ENCODE peak calls at places on chromosomes 16 and 17, in seven cellular contexts. N is A549, F is ovary, J is transverse colon, V is sigmoid colon, K is stomach, I is tibial nerve. P is an unnamed sample.

GRCh38 chr17:17941015-17941414 is 31.2 kb downstream of the TOM1L2 start:
- DNase-seq in I (no peak), V (no peak), K (no peak), J (no peak), N (no peak), F (no peak), P (no peak)

GRCh38 chr17:72970794-72971512 is 121.5 kb downstream of the SLC39A11 start:
- DNase-seq in J (no peak), V (no peak), K (no peak), F (no peak), I (no peak), N (no peak), P (peak)

GRCh38 chr17:31490991-31491793 is 99.7 kb downstream of the RAB11FIP4 start:
- DNase-seq in F (no peak), N (no peak), I (no peak), V (no peak), J (peak), K (no peak), P (no peak)

GRCh38 chr17:75404739-75405364 is 626 bp downstream of the GRB2 start:
- DNase-seq in V (peak), J (peak), F (peak), I (no peak), N (peak), K (peak), P (peak)

GRCh38 chr16:69934044-69934443 is 17.1 kb upstream of the CLEC18A start:
- DNase-seq in F (no peak), I (no peak), V (no peak), J (no peak), K (no peak), N (no peak), P (no peak)

GRCh38 chr16:28293589-28293935 is 1.2 kb downstream of the SBK1 start:
- DNase-seq in F (no peak), J (no peak), V (no peak), I (no peak), N (no peak), K (no peak), P (no peak)

GRCh38 chr16:85553436-85554113 is 59.5 kb upstream of the GSE1 start:
- DNase-seq in V (no peak), N (peak), K (peak), I (peak), F (peak), J (peak), P (peak)

GRCh38 chr17:53806473-53806872 is 16.3 kb upstream of the KIF2B start:
- DNase-seq in K (no peak), J (no peak), F (no peak), I (no peak), V (no peak), N (no peak), P (no peak)

GRCh38 chr16:59236804-59237463 is 502.8 kb upstream of the GOT2 start:
- DNase-seq in I (no peak), F (no peak), K (no peak), J (no peak), N (no peak), V (no peak), P (no peak)

GRCh38 chr17:48646183-48647102 is 20.3 kb upstream of the HOXB9 start:
- DNase-seq in J (peak), V (no peak), K (no peak), F (no peak), I (no peak), N (peak), P (no peak)

GRCh38 chr17:301681-302299 is 50.8 kb downstream of the RPH3AL start:
- DNase-seq in K (no peak), I (peak), V (peak), J (peak), N (no peak), F (no peak), P (no peak)

GRCh38 chr17:64125937-64126336 is 4.0 kb downstream of the ERN1 start:
- DNase-seq in I (no peak), N (no peak), J (no peak), F (no peak), V (no peak), K (no peak), P (no peak)

GRCh38 chr16:14510581-14510938 is 119.5 kb downstream of the PARN start:
- DNase-seq in K (no peak), J (no peak), V (no peak), F (no peak), N (no peak), I (no peak), P (no peak)

GRCh38 chr16:14509675-14510132 is 120.4 kb downstream of the PARN start:
- DNase-seq in I (no peak), N (no peak), V (no peak), K (no peak), J (no peak), F (no peak), P (no peak)

GRCh38 chr16:14511798-14512131 is 118.3 kb downstream of the PARN start:
- DNase-seq in K (no peak), J (no peak), F (no peak), V (no peak), N (no peak), I (no peak), P (no peak)

GRCh38 chr16:14509055-14509454 is 121.0 kb downstream of the PARN start:
- DNase-seq in N (peak), K (no peak), J (no peak), V (no peak), I (no peak), F (no peak), P (no peak)

GRCh38 chr16:14510939-14511797 is 118.9 kb downstream of the PARN start:
- DNase-seq in F (no peak), I (no peak), J (no peak), N (peak), V (no peak), K (no peak), P (no peak)
- TF ChIP-seq EP300 in F (no peak), I (no peak), J (no peak), N (peak), V (no peak), K (no peak), P (no peak)

DNA sequence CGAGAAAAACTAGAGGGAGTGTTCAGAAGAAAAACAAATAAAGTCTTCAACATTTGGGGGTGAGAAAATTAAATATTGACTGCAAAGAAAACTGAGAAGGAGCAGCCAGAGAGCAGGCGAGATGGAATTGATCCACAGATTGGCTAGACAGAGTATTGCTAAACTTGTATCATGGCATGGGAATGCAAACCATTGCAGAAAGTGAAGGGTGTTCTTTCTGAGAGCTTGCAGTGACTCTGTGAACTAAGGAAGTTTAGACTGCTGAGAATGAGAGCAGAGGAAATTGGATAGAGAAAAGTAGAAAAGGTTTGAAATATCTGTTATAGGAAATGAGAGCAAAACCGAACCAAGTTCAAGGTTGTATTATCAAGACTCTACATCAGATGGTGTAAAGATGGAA is 191.5 kb downstream of the HS3ST3A1 start:
- DNase-seq in V (no peak), I (no peak), F (no peak), J (no peak), K (no peak), N (no peak), P (no peak)
- TF ChIP-seq CTCF in V (no peak), I (no peak), F (no peak), J (no peak), K (no peak), N (no peak), P (no peak)

GRCh38 chr17:4267402-4267801 is 3.6 kb upstream of the ANKFY1 start:
- DNase-seq in F (no peak), V (no peak), N (no peak), J (no peak), I (no peak), K (no peak), P (no peak)

GRCh38 chr17:4261452-4261851 is 2.3 kb downstream of the ANKFY1 start:
- DNase-seq in F (no peak), K (no peak), N (no peak), I (no peak), J (no peak), V (no peak), P (no peak)

GRCh38 chr17:4266550-4266949 is 2.8 kb upstream of the ANKFY1 start:
- DNase-seq in K (no peak), J (no peak), F (no peak), I (no peak), N (no peak), V (no peak), P (no peak)

GRCh38 chr17:4258867-4259266 is 4.9 kb downstream of the ANKFY1 start:
- DNase-seq in V (no peak), N (no peak), J (no peak), I (no peak), K (no peak), F (no peak), P (no peak)

DNA sequence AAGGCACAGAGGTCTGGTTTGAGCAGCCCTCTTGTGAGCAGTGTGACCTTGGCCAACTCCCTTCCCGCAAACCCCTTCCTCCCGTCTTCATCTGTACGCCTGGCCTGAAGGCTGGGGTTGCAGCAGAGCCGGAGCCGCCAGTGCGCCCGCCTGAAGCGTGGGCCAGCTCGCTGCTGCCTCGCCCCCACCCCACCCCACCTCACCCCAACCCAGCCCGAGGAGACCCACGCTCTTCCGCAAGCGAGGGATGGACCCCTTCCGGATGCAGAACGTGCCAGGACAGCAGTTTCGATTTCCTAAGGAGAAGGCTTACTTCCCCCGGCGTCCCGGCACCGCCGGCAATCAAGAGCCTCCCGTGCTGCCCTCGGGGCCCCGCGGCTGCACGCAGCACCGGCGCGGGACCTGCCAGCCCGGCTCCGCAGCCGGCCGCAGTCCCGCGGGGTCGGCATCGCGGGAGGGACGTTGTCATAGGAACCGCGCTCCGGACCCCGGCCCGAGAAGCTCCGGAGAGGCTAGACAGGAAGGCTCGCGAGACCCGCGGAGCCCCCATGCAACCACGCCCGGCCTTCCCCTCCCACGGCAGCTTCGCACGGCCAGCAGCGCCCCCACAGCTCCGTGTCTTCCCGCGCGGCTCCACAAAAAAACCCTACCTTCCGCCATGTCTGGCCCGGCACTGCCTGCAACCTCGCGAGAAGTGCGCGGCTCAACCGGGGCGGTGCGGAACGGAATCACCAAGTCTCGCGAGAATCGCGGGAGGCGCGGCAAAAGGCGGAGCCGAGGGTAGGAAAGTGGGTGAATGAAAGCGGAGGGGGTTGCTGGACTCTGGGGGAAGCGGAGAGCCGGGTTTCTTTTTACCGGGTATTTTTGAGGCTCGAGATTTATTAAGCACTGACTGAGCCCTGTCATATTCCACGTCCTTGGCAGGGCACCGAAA is at the start of gene ANKFY1:
- DNase-seq in F (peak), K (peak), J (peak), I (peak), N (peak), V (peak), P (peak)
- TF ChIP-seq EP300 in F (no peak), K (no peak), J (no peak), I (no peak), N (no peak), V (no peak), P (no peak)

GRCh38 chr16:20768121-20768520 is 4.3 kb downstream of the ACSM3 start:
- DNase-seq in J (no peak), N (no peak), F (no peak), V (no peak), I (no peak), K (no peak), P (no peak)

GRCh38 chr16:20768818-20769217 is 5.0 kb downstream of the ACSM3 start:
- DNase-seq in V (no peak), F (no peak), N (no peak), K (no peak), J (no peak), I (no peak), P (no peak)

GRCh38 chr16:20774703-20775362 is 11.0 kb downstream of the ACSM3 start:
- DNase-seq in N (peak), F (peak), I (no peak), K (peak), V (no peak), J (peak), P (peak)

DNA sequence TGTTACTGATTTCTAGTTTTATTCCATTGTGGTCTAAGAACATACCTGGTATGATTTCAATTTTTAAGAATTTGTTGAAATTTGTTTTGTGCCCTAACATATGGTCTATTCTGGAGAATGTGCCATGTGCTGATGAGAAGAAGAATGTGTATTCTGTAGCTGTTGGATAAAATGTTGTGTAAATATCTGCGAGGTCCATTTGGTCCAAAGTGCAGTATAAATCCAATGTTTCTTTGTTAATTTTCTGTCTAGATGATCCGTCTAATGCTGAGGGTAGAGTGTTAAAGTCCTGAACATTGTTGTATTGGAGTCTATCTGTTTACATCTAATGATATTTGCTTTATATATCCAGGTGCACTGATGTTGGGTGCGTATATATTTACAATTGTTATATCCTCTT is 9.9 kb downstream of the ACSM3 start:
- DNase-seq in K (no peak), N (no peak), F (no peak), I (no peak), V (no peak), J (no peak), P (no peak)
- TF ChIP-seq CTCF in K (no peak), N (no peak), F (no peak), I (no peak), V (no peak), J (no peak), P (no peak)

DNA sequence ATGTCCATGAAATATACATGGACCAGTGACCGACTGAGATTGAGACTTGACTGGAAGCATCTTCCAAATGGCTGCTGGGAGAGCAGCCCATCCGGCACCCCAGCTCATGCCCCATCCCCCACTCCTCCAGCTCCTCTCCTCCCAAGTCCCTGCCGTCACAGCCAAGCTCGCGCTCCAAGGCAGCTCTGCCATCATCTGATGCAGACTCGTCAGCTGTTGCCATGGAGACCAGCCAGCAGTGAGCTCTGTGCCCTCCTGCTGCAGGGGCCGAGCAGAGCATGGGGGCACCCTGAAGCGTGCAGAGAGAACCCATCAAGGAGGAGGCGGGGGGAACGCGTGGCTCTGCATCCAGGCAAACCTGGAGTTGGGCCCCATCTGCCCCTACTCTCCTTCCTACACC is 74.5 kb upstream of the TNRC6C start:
- DNase-seq in N (no peak), I (no peak), V (no peak), F (no peak), K (no peak), J (no peak), P (no peak)
- TF ChIP-seq EP300 in N (no peak), I (no peak), V (no peak), F (no peak), K (no peak), J (no peak), P (no peak)

DNA sequence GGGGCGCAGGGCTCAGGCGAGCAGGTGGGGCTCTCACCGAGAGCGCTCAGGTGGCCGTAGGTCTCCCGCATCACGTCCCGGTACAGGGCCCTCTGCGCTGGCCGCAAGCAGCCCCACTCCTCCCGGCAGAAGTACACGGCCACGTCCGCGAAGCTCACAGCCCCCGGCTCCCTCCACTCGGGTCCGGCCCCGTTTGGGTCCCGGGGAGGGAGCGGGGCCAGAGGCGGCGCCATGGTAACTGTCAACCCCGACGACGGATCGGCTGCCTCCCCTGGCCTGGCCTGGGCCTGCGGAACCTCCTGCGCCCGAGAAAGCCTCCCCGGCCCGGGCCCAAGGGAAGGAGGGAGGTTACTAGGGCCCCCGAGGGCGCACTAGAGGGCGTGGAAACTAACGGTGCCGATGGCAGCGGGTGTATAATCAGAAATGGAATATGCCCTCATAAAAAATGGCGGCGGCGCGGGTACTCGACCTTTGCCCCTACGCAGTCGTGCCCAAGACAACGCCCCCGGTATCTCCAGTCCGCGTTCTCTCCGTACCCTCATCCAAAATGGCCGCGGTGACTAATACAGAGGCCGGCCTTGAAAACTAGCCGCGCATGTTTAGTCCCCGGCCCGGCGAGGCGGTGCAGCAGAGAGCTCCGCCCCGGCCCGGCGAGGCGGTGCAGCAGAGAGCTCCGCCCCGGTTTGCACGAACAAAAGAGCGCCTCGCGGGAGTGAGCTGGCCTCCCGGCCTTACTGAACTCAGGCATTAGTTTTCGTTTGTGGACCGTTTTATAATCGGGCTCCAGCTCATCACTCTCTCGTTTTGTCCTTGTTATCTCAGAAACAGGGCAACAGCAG is at the start of gene ZNF764:
- DNase-seq in F (peak), V (peak), I (peak), K (peak), N (peak), J (peak), P (peak)
- TF ChIP-seq CTCF in F (no peak), V (no peak), I (peak), K (no peak), N (no peak), J (peak), P (peak)

GRCh38 chr17:2809337-2809736 is 13.1 kb downstream of the RAP1GAP2 start:
- DNase-seq in V (no peak), K (no peak), N (no peak), F (no peak), J (no peak), I (no peak), P (no peak)
- TF ChIP-seq EP300 in V (no peak), K (no peak), N (no peak), F (no peak), J (no peak), I (no peak), P (no peak)